ENCODE peak calls at places on chromosomes 3 and 15, in four cellular contexts. H is NCI-H1436, C is LHCN-M2, F is brain microvascular endothelial cell. J is an unnamed sample.

GRCh38 chr3:70201975-70202374 is 110.5 kb downstream of the MDFIC2 start:
- DNase-seq in C (no peak), H (no peak), F (no peak), J (no peak)

GRCh38 chr3:194935061-194935460 is 249.4 kb downstream of the FAM43A start:
- DNase-seq in C (no peak), H (no peak), F (no peak), J (no peak)

GRCh38 chr15:81573098-81573746 is 199.2 kb upstream of the TMC3 start:
- DNase-seq in F (no peak), C (no peak), H (no peak), J (no peak)

GRCh38 chr3:37619568-37619967 is 242.1 kb upstream of the CTDSPL start:
- DNase-seq in H (no peak), C (no peak), F (no peak), J (no peak)

GRCh38 chr3:13525827-13526625 is 22.9 kb upstream of the FBLN2 start:
- DNase-seq in H (no peak), F (no peak), C (no peak), J (no peak)

GRCh38 chr3:3998140-3998977 is 199.1 kb downstream of the LRRN1 start:
- DNase-seq in C (peak), F (peak), H (peak), J (peak)

GRCh38 chr3:175956964-175957363 is 1097.8 kb downstream of the NAALADL2 start:
- DNase-seq in H (no peak), C (peak), F (no peak), J (no peak)

GRCh38 chr3:72279631-72280041 is 494.7 kb upstream of the PROK2 start:
- DNase-seq in F (no peak), H (no peak), C (no peak), J (peak)

GRCh38 chr3:16839271-16840110 is 45.3 kb upstream of the PLCL2 start:
- DNase-seq in C (no peak), H (no peak), F (no peak), J (no peak)

GRCh38 chr15:56059716-56060115 is 66.3 kb upstream of the NEDD4 start:
- DNase-seq in H (no peak), C (no peak), F (no peak), J (no peak)

GRCh38 chr3:13419356-13420050 is 619 bp downstream of the NUP210 start:
- DNase-seq in F (no peak), H (no peak), C (no peak), J (no peak)

GRCh38 chr3:188915137-188915536 is 256.6 kb upstream of the TPRG1 start:
- DNase-seq in F (no peak), H (no peak), C (no peak), J (no peak)